ENCODE peak calls at places on chromosomes 5 and 9, in four cellular contexts. W is BE2C; S is CD4-positive, alpha-beta memory T cell; U is AG09309. P is an unnamed sample.

GRCh38 chr5:132446621-132447020 is 44.0 kb downstream of the IRF1 start:
- DNase-seq in W (no peak), S (no peak), U (peak; percentile 66), P (peak; percentile 83)

GRCh38 chr5:83972236-83972635 is 251.6 kb upstream of the HAPLN1 start:
- DNase-seq in W (peak; percentile 68), U (no peak), S (no peak), P (peak; percentile 18)

GRCh38 chr5:40437452-40437861 is 242.3 kb upstream of the PTGER4 start:
- DNase-seq in W (no peak), U (peak; percentile 50), S (peak; percentile 29), P (peak; percentile 58)

GRCh38 chr5:33903118-33903517 is 11.3 kb upstream of the ADAMTS12 start:
- DNase-seq in S (no peak), W (no peak), U (no peak), P (no peak)

GRCh38 chr9:133826289-133827085 is 88.3 kb upstream of the SARDH start:
- DNase-seq in U (no peak), S (no peak), W (peak; percentile 84), P (peak; percentile 46)

GRCh38 chr9:35771943-35772342 is 17.9 kb upstream of the MSMP start:
- DNase-seq in U (no peak), W (no peak), S (no peak), P (no peak)

GRCh38 chr5:104241051-104241450 is 678.5 kb upstream of the NUDT12 start:
- DNase-seq in U (peak; percentile 1), W (peak; percentile 70), S (no peak), P (no peak)

GRCh38 chr9:79220666-79221065 is 351.1 kb upstream of the TLE4 start:
- DNase-seq in S (no peak), W (no peak), U (peak; percentile 48), P (peak; percentile 45)

GRCh38 chr5:142722896-142723295 is 37.0 kb upstream of the FGF1 start:
- DNase-seq in U (no peak), S (no peak), W (no peak), P (no peak)

GRCh38 chr5:116573617-116574431 is 799 bp downstream of the SEMA6A start:
- DNase-seq in U (no peak), W (peak; percentile 50), S (no peak), P (peak; percentile 19)

GRCh38 chr5:96031811-96032261 is 70.2 kb upstream of the ELL2 start:
- DNase-seq in W (no peak), S (no peak), U (peak; percentile 39), P (no peak)

GRCh38 chr5:143759368-143760136 is 52.4 kb upstream of the HMHB1 start:
- DNase-seq in W (no peak), S (no peak), U (no peak), P (peak; percentile 11)

GRCh38 chr5:73417307-73418035 is 31.1 kb downstream of the FOXD1 start:
- DNase-seq in U (no peak), W (no peak), S (no peak), P (no peak)

GRCh38 chr9:86187121-86187520 is 72.3 kb downstream of the C9orf153 start:
- DNase-seq in U (no peak), W (no peak), S (no peak), P (no peak)

GRCh38 chr5:88203977-88204735 is 64.5 kb downstream of the TMEM161B start:
- DNase-seq in S (peak; percentile 77), U (no peak), W (no peak), P (no peak)

GRCh38 chr9:112925058-112925641 is 34.5 kb upstream of the SLC46A2 start:
- DNase-seq in W (peak; percentile 38), U (no peak), S (no peak), P (peak; percentile 33)

GRCh38 chr9:82488702-82489578 is 500.4 kb downstream of the SPATA31D1 start:
- DNase-seq in U (peak; percentile 89), S (no peak), W (peak; percentile 10), P (peak; percentile 30)

GRCh38 chr5:107894361-107894760 is 223.6 kb upstream of the EFNA5 start:
- DNase-seq in U (no peak), W (no peak), S (no peak), P (no peak)

GRCh38 chr5:67267522-67268232 is 71.1 kb upstream of the CD180 start:
- DNase-seq in S (no peak), W (peak; percentile 9), U (no peak), P (no peak)

GRCh38 chr5:134101686-134102439 is 12.6 kb upstream of the TCF7 start:
- DNase-seq in W (peak; percentile 72), U (no peak), S (peak; percentile 63), P (no peak)

GRCh38 chr9:20558609-20559016 is 63.7 kb downstream of the MLLT3 start:
- DNase-seq in U (peak; percentile 83), W (no peak), S (no peak), P (peak; percentile 79)

GRCh38 chr5:172868924-172869565 is 35.0 kb downstream of the ERGIC1 start:
- DNase-seq in U (peak; percentile 74), W (peak; percentile 53), S (no peak), P (peak; percentile 95)

DNA sequence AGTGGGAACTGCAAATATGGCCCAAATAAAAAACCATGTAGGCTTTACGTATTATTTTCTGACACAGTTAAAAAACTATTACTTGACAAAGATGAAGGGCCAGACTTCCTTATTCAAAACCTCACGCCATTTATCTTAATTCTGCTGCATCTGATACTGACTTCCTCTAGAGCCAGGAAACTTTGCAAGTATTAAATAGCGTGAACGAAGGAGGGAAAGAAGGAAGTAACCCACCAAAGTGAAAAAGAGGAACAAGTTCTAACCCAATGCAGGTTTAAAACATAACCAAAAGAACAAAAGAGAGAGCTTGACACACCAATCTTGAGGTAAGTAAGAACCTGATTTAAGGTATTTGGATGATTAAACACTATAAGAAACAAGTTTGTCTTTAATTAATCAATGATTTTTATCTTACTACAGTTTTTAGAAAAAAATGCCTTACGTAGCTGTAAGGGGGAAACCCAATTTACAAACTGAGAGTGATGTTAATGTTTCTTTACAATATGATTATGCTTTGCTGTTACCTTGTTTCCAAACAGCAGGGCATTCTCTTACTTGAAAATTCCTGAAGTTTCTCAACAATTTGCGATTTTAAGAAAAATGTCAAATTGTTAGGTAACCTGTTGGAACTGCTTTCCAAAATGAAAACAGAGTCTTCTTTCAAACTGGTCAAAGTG is at the start of gene GAPT:
- DNase-seq in W (no peak), U (no peak), S (no peak), P (no peak)
- H3K4me3 ChIP-seq in W (no peak within 1 kb of the TSS), U (no peak within 1 kb of the TSS), S (no peak within 1 kb of the TSS), P (no peak within 1 kb of the TSS)

GRCh38 chr5:179697993-179698934 is 503 bp upstream of the CANX start:
- DNase-seq in S (peak; percentile 99), W (peak; percentile 99), U (peak; percentile 96), P (peak; percentile 99)

GRCh38 chr5:179698935-179699639 is at the start of gene CANX:
- DNase-seq in W (no peak), S (no peak), U (no peak), P (no peak)

GRCh38 chr5:179697108-179697507 is 1.7 kb upstream of the CANX start:
- DNase-seq in S (no peak), U (no peak), W (no peak), P (no peak)

GRCh38 chr5:179699640-179700298 is 1.0 kb downstream of the CANX start:
- DNase-seq in W (peak; percentile 27), U (no peak), S (peak; percentile 11), P (peak; percentile 58)

GRCh38 chr5:179700401-179700918 is 1.7 kb downstream of the CANX start:
- DNase-seq in W (no peak), S (no peak), U (no peak), P (peak; percentile 41)
- H3K4me3 ChIP-seq in W (peak overlapping the region; percentile 80), S (no peak overlapping the region), U (peak overlapping the region; percentile 71), P (peak overlapping the region; percentile 73)

GRCh38 chr9:127407505-127407868 is 10.5 kb downstream of the SLC2A8 start:
- DNase-seq in U (no peak), W (no peak), S (no peak), P (no peak)
- H3K4me3 ChIP-seq in U (no peak overlapping the region), W (peak overlapping the region; percentile 35), S (no peak overlapping the region), P (no peak overlapping the region)

GRCh38 chr5:87121315-87122170 is 146.1 kb upstream of the RASA1 start:
- DNase-seq in W (no peak), S (peak; percentile 46), U (peak; percentile 61), P (peak; percentile 81)
- H3K4me3 ChIP-seq in W (no peak overlapping the region), S (no peak overlapping the region), U (no peak overlapping the region), P (no peak overlapping the region)

GRCh38 chr9:504921-505821 is 290.5 kb downstream of the DOCK8 start:
- DNase-seq in W (peak; percentile 6), U (no peak), S (peak; percentile 6), P (no peak)
- H3K4me3 ChIP-seq in W (no peak overlapping the region), U (no peak overlapping the region), S (peak overlapping the region; percentile 32), P (peak overlapping the region; percentile 55)

DNA sequence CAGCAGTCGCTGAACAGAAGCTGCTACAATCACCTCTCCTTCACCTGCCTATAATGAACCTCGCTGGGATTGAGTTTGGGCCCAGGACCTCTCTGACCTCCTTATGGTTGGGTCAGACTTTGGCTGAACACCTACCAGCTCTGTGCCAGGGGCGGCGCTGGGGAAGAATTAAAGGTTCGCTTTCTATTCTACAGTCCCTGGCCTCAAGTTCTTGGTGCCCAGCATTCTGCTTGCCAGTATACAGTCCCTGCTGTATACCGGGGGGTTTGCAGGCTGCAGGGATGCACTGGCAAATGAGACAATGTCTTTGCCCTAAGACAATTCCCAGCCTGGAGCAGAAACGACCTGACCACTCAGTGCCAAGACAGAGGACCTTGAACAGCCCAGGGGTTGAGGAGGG is 930 bp upstream of the STRBP start:
- DNase-seq in S (peak; percentile 5), U (no peak), W (no peak), P (no peak)
- H3K4me3 ChIP-seq in S (peak overlapping the region; percentile 45), U (no peak overlapping the region), W (peak overlapping the region; percentile 85), P (no peak overlapping the region)

GRCh38 chr5:93654676-93655075 is 71.7 kb downstream of the NR2F1 start:
- DNase-seq in W (no peak), S (no peak), U (no peak), P (no peak)

GRCh38 chr5:93644760-93645159 is 61.7 kb downstream of the NR2F1 start:
- DNase-seq in W (no peak), S (no peak), U (no peak), P (no peak)

GRCh38 chr5:93653716-93654115 is 70.7 kb downstream of the NR2F1 start:
- DNase-seq in U (no peak), S (no peak), W (no peak), P (no peak)

DNA sequence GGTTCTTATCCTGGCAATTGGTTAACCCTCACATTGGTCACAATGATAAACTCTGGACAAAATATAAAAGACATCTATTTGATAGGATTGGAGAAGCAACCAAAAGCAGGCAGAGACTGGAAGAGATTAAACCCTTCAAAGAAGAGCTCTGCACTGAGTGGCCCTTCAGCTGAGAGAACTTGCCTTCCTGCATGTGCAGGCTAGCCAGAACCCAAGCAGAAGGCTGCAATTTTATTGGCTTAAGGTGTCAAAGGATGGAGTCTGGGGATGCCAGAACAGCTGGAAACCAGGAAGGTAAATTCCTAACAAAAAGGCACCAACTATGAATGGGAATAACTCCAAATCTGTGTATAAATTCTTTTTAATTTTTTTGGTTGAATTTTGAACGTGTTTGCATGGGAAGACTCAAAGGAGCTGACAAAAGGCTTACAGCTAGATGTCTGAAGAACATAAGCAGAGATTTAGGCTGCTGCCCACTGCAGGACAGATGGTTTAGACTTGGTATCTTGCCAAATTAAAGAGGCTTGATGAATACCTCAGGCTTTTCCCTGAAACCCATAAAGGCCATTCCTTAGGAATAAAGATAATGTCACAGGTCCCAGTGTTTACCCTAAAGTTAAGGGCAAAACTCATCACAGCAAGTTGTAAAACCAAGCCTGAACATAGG is 66.3 kb downstream of the NR2F1 start:
- DNase-seq in U (no peak), W (no peak), S (no peak), P (no peak)
- H3K4me3 ChIP-seq in U (no peak overlapping the region), W (no peak overlapping the region), S (no peak overlapping the region), P (no peak overlapping the region)

P was measured in fibroblast of villous mesenchyme.